ENCODE peak calls at places on chromosomes 4 and X, in eight cellular contexts. R is caudate nucleus, C is AG10803, T is astrocyte, Z is ELF-1, A is uterus, P is lower lobe of right lung, X is AML-193. I is an unnamed sample.

GRCh38 chr4:47383829-47384427 is 79.6 kb downstream of the COMMD8 start:
- DNase-seq in X (peak; percentile 54), T (peak; percentile 18), R (no peak), Z (no peak), P (no peak), C (peak; percentile 37), A (no peak), I (peak; percentile 17)

GRCh38 chr4:6137027-6137746 is 63.2 kb downstream of the JAKMIP1 start:
- DNase-seq in A (no peak), C (no peak), P (no peak), R (no peak), X (no peak), Z (peak; percentile 34), T (no peak), I (no peak)

GRCh38 chr4:153764611-153765368 is 5.0 kb upstream of the RNF175 start:
- DNase-seq in T (peak; percentile 10), R (no peak), A (no peak), Z (no peak), P (no peak), X (no peak), C (no peak), I (no peak)

GRCh38 chr4:185672151-185672550 is 136.8 kb upstream of the PDLIM3 start:
- DNase-seq in C (no peak), R (no peak), A (no peak), T (no peak), P (no peak), X (no peak), Z (no peak), I (no peak)

GRCh38 chr4:25234390-25235367 is 846 bp downstream of the PI4K2B start:
- DNase-seq in X (peak; percentile 82), R (no peak), T (peak; percentile 77), Z (peak; percentile 51), A (peak; percentile 52), C (peak; percentile 80), P (peak; percentile 68), I (peak; percentile 72)

GRCh38 chrX:19958530-19959486 is 32.1 kb downstream of the BCLAF3 start:
- DNase-seq in P (no peak), X (no peak), Z (no peak), R (no peak), A (no peak), T (no peak), C (no peak), I (no peak)

GRCh38 chr4:158858410-158859189 is 89.8 kb downstream of the FNIP2 start:
- DNase-seq in T (peak; percentile 23), A (no peak), X (no peak), C (peak; percentile 50), P (no peak), R (no peak), Z (no peak), I (no peak)

GRCh38 chrX:18887821-18888205 is 96.1 kb downstream of the PHKA2 start:
- DNase-seq in X (no peak), T (no peak), Z (no peak), C (no peak), R (no peak), P (no peak), A (no peak), I (no peak)

GRCh38 chr4:172105918-172106317 is 292.7 kb downstream of the GALNTL6 start:
- DNase-seq in Z (no peak), X (no peak), A (no peak), R (no peak), C (no peak), P (no peak), T (no peak), I (no peak)

GRCh38 chrX:14010566-14010965 is 19.1 kb downstream of the GEMIN8 start:
- DNase-seq in P (no peak), A (no peak), C (no peak), Z (no peak), T (no peak), X (no peak), R (no peak), I (no peak)

GRCh38 chrX:71214604-71215334 is 8.3 kb upstream of the GJB1 start:
- DNase-seq in T (no peak), X (no peak), C (no peak), P (no peak), Z (no peak), A (no peak), R (no peak), I (no peak)

GRCh38 chr4:147843162-147843561 is 111.3 kb downstream of the ARHGAP10 start:
- DNase-seq in C (no peak), A (no peak), T (no peak), X (no peak), P (no peak), Z (peak; percentile 60), R (no peak), I (peak; percentile 67)

GRCh38 chrX:76248901-76249300 is 76.0 kb downstream of the PBDC1 start:
- DNase-seq in P (no peak), R (no peak), T (no peak), Z (no peak), C (no peak), X (no peak), A (no peak), I (no peak)

GRCh38 chr4:123234966-123235365 is 161.6 kb upstream of the SPRY1 start:
- DNase-seq in X (no peak), T (peak; percentile 22), P (no peak), A (no peak), C (peak; percentile 26), Z (no peak), R (no peak), I (no peak)